ENCODE peak calls at places on chromosomes 3 and 15, in seven cellular contexts. H, Z, A, Q, Y, E and R are unnamed samples.

GRCh38 chr3:129038121-129038855 is 22.3 kb upstream of the GP9 start:
- DNase-seq in H (no peak), Y (no peak), Z (no peak), A (no peak), E (no peak), Q (no peak), R (no peak)

GRCh38 chr3:46095307-46095706 is 68.0 kb upstream of the XCR1 start:
- DNase-seq in H (no peak), Y (no peak), A (no peak), Q (no peak), Z (no peak), E (no peak), R (no peak)

GRCh38 chr3:133983126-133983525 is 46.6 kb downstream of the SLCO2A1 start:
- DNase-seq in Y (no peak), Q (no peak), Z (no peak), A (no peak), H (no peak), E (no peak), R (no peak)

GRCh38 chr15:60392601-60392985 is 5.2 kb downstream of the ANXA2 start:
- DNase-seq in Q (no peak), H (no peak), Z (no peak), Y (peak; percentile 81), E (no peak), A (no peak), R (peak; percentile 74)

GRCh38 chr3:53073553-53074365 is 27.9 kb upstream of the SFMBT1 start:
- DNase-seq in Y (no peak), E (no peak), A (no peak), Z (no peak), Q (no peak), H (no peak), R (no peak)

GRCh38 chr3:187811580-187812250 is 66.4 kb upstream of the BCL6 start:
- DNase-seq in Z (no peak), A (no peak), E (no peak), Q (no peak), Y (peak; percentile 94), H (no peak), R (peak; percentile 74)

GRCh38 chr15:82414536-82415191 is 15.0 kb upstream of the GOLGA6L9 start:
- DNase-seq in A (no peak), H (no peak), E (no peak), Q (no peak), Y (peak; percentile 49), Z (no peak), R (no peak)

GRCh38 chr15:58081446-58081845 is 15.9 kb upstream of the ALDH1A2 start:
- DNase-seq in A (no peak), Z (no peak), Q (no peak), Y (peak; percentile 47), E (no peak), H (no peak), R (no peak)

GRCh38 chr3:23740517-23741402 is 65.0 kb upstream of the UBE2E1 start:
- DNase-seq in Q (no peak), H (no peak), Z (no peak), A (peak; percentile 57), Y (no peak), E (no peak), R (peak; percentile 72)

GRCh38 chr3:39294446-39295183 is 14.8 kb upstream of the CX3CR1 start:
- DNase-seq in H (no peak), Q (no peak), Z (no peak), Y (no peak), A (no peak), E (no peak), R (no peak)

GRCh38 chr15:34795267-34796081 is at the start of gene ACTC1:
- DNase-seq in H (peak; percentile 33), E (no peak), Q (peak; percentile 52), A (peak; percentile 73), Z (no peak), Y (peak; percentile 54), R (no peak)